ENCODE peak calls at places on chromosomes 16 and 17, in four cellular contexts. T is lower leg skin, Q is GM13976, V is lower lobe of right lung. S is an unnamed sample.

GRCh38 chr16:27758544-27758943 is 208.6 kb downstream of the KATNIP start:
- DNase-seq in Q (no peak), V (no peak), T (no peak), S (no peak)

GRCh38 chr16:75301804-75302203 is 50.4 kb upstream of the BCAR1 start:
- DNase-seq in T (no peak), Q (no peak), V (no peak), S (no peak)

GRCh38 chr16:66523861-66524354 is 26.0 kb downstream of the TK2 start:
- DNase-seq in Q (peak), V (no peak), T (peak), S (no peak)

GRCh38 chr16:89589241-89589926 is 13.8 kb downstream of the CPNE7 start:
- DNase-seq in T (no peak), Q (no peak), V (no peak), S (no peak)

GRCh38 chr16:87681990-87682570 is 79.8 kb downstream of the JPH3 start:
- DNase-seq in T (no peak), Q (no peak), V (no peak), S (no peak)

GRCh38 chr17:72223816-72224215 is 103.0 kb downstream of the SOX9 start:
- DNase-seq in T (peak), Q (no peak), V (no peak), S (no peak)

GRCh38 chr17:40330850-40331470 is 22.0 kb downstream of the RARA start:
- DNase-seq in T (no peak), V (no peak), Q (no peak), S (no peak)

GRCh38 chr17:39927928-39928867 is 666 bp downstream of the LRRC3C start:
- DNase-seq in V (peak), Q (no peak), T (peak), S (no peak)

GRCh38 chr17:16287563-16288027 is 65.7 kb downstream of the CENPV start:
- DNase-seq in Q (peak), V (no peak), T (no peak), S (peak)

GRCh38 chr17:42571435-42572225 is 4.7 kb downstream of the MLX start:
- DNase-seq in V (no peak), Q (no peak), T (no peak), S (no peak)

GRCh38 chr17:47866941-47867340 is 16.0 kb upstream of the SP6 start:
- DNase-seq in T (no peak), V (no peak), Q (no peak), S (no peak)

GRCh38 chr16:12348733-12349704 is 372.5 kb downstream of the SNX29 start:
- DNase-seq in T (no peak), Q (no peak), V (no peak), S (no peak)

GRCh38 chr16:86798247-86799041 is 220.1 kb downstream of the FOXL1 start:
- DNase-seq in T (no peak), Q (no peak), V (no peak), S (no peak)

GRCh38 chr16:4501071-4501478 is 24.9 kb downstream of the HMOX2 start:
- DNase-seq in T (no peak), Q (no peak), V (no peak), S (no peak)

GRCh38 chr17:68785565-68786486 is 169.4 kb downstream of the ABCA8 start:
- DNase-seq in T (no peak), Q (no peak), V (no peak), S (no peak)

GRCh38 chr17:64094412-64094811 is 35.5 kb downstream of the ERN1 start:
- DNase-seq in V (no peak), T (no peak), Q (no peak), S (no peak)

GRCh38 chr17:76153202-76153601 is 12.2 kb upstream of the FOXJ1 start:
- DNase-seq in V (no peak), T (peak), Q (no peak), S (no peak)

GRCh38 chr16:69057400-69058378 is 47.8 kb upstream of the HAS3 start:
- DNase-seq in T (no peak), Q (peak), V (no peak), S (no peak)

GRCh38 chr17:62869885-62870580 is 61.9 kb upstream of the MARCHF10 start:
- DNase-seq in V (no peak), T (no peak), Q (peak), S (peak)

GRCh38 chr16:58418601-58419000 is 26.3 kb downstream of the GINS3 start:
- DNase-seq in T (no peak), Q (peak), V (no peak), S (no peak)

GRCh38 chr16:29804455-29805231 is 1.7 kb upstream of the MAZ start:
- DNase-seq in V (peak), Q (no peak), T (peak), S (no peak)

GRCh38 chr16:241866-242265 is 7.2 kb downstream of the FAM234A start:
- DNase-seq in Q (no peak), V (no peak), T (no peak), S (peak)

GRCh38 chr16:87713469-87714229 is 52.1 kb downstream of the KLHDC4 start:
- DNase-seq in Q (no peak), T (no peak), V (no peak), S (no peak)

GRCh38 chr17:27944546-27945332 is 51.6 kb upstream of the LYRM9 start:
- DNase-seq in Q (no peak), V (no peak), T (no peak), S (no peak)

GRCh38 chr17:40399185-40399584 is 18.5 kb downstream of the TOP2A start:
- DNase-seq in Q (no peak), V (no peak), T (no peak), S (peak)

GRCh38 chr17:10119203-10120112 is 78.9 kb downstream of the GAS7 start:
- DNase-seq in V (peak), T (peak), Q (peak), S (no peak)

GRCh38 chr17:67055811-67056745 is 11.7 kb downstream of the CACNG1 start:
- DNase-seq in V (no peak), T (peak), Q (no peak), S (no peak)

GRCh38 chr16:4306439-4307214 is 9.2 kb upstream of the GLIS2 start:
- DNase-seq in T (no peak), V (no peak), Q (no peak), S (no peak)

GRCh38 chr17:37081287-37081686 is 132.5 kb downstream of the AATF start:
- DNase-seq in V (no peak), T (no peak), Q (no peak), S (no peak)

GRCh38 chr16:52512297-52512987 is 34.5 kb downstream of the TOX3 start:
- DNase-seq in Q (no peak), V (no peak), T (no peak), S (no peak)

GRCh38 chr17:41522301-41523224 is 3.9 kb upstream of the KRT15 start:
- DNase-seq in T (no peak), Q (no peak), V (no peak), S (no peak)

GRCh38 chr16:11236855-11237254 is 19.1 kb downstream of the SOCS1 start:
- DNase-seq in V (peak), Q (no peak), T (no peak), S (no peak)

GRCh38 chr16:66728117-66728787 is 23.2 kb downstream of the DYNC1LI2 start:
- DNase-seq in T (no peak), Q (peak), V (no peak), S (peak)

GRCh38 chr17:51706098-51706497 is 445.8 kb downstream of the UTP18 start:
- DNase-seq in T (no peak), V (no peak), Q (no peak), S (no peak)